ENCODE peak calls at places on chromosomes 16 and 17, in four cellular contexts. G is mucosa of gallbladder; X is mammary epithelial cell; D is activated naive CD8-positive, alpha-beta T cell treated with anti-CD3 and anti-CD28 coated beads, Interleukin-2, amount 50 U/mL, for 24 hours. M is an unnamed sample.

GRCh38 chr16:87368029-87368765 is 15.4 kb downstream of the FBXO31 start:
- DNase-seq in X (no peak), G (no peak), D (no peak), M (no peak)

GRCh38 chr17:28045304-28045703 is 2.8 kb downstream of the NLK start:
- DNase-seq in D (no peak), X (no peak), G (no peak), M (no peak)

GRCh38 chr16:66387817-66388332 is 21.4 kb downstream of the CDH5 start:
- DNase-seq in D (no peak), G (no peak), X (no peak), M (no peak)

GRCh38 chr17:21524211-21524591 is 148.0 kb downstream of the KCNJ12 start:
- DNase-seq in D (no peak), X (no peak), G (no peak), M (peak)

GRCh38 chr17:56604691-56605090 is 11.2 kb downstream of the NOG start:
- DNase-seq in D (no peak), G (no peak), X (no peak), M (no peak)

GRCh38 chr16:1413684-1414531 is 596 bp downstream of the UNKL start:
- DNase-seq in D (peak), G (peak), X (peak), M (no peak)

GRCh38 chr16:72561-73537 is at the start of gene RHBDF1:
- DNase-seq in G (peak), D (no peak), X (peak), M (no peak)

GRCh38 chr17:65783845-65784334 is 222.4 kb upstream of the AXIN2 start:
- DNase-seq in G (no peak), X (peak), D (no peak), M (no peak)

GRCh38 chr17:40922239-40922638 is 15.2 kb downstream of the KRT23 start:
- DNase-seq in G (peak), D (no peak), X (peak), M (no peak)